ENCODE peak calls at places on chromosomes 3 and 15, in seven cellular contexts. A is HCT116, L is WTC11, Y is HEK293T, H is GM12878, V is H1, G is HepG2. W is an unnamed sample.

GRCh38 chr3:152097770-152098169 is 171.0 kb upstream of the MBNL1 start:
- DNase-seq in A (no peak), L (no peak), Y (no peak), H (no peak), V (no peak), G (no peak), W (no peak)

GRCh38 chr3:52649461-52650210 is 36.1 kb downstream of the PBRM1 start:
- DNase-seq in A (no peak), L (no peak), Y (no peak), H (no peak), V (no peak), G (no peak), W (no peak)

GRCh38 chr3:98855811-98856400 is 45.6 kb downstream of the DCBLD2 start:
- DNase-seq in A (no peak), L (no peak), Y (no peak), H (no peak), V (no peak), G (no peak), W (no peak)

GRCh38 chr3:45690331-45691035 is 1.3 kb downstream of the SACM1L start:
- DNase-seq in A (no peak), L (no peak), Y (no peak), H (no peak), V (no peak), G (no peak), W (no peak)

GRCh38 chr15:90862964-90863721 is 5.2 kb upstream of the FURIN start:
- DNase-seq in A (no peak), L (no peak), Y (no peak), H (no peak), V (no peak), G (no peak), W (no peak)

GRCh38 chr3:14352002-14352627 is 50.3 kb upstream of the SLC6A6 start:
- DNase-seq in A (peak), L (peak), Y (peak), H (peak), V (peak), G (peak), W (peak)

GRCh38 chr3:181808053-181808452 is 96.3 kb downstream of the SOX2 start:
- DNase-seq in A (no peak), L (no peak), Y (no peak), H (no peak), V (no peak), G (no peak), W (no peak)

GRCh38 chr3:72336821-72337479 is 511.3 kb downstream of the SHQ1 start:
- DNase-seq in A (no peak), L (peak), Y (no peak), H (no peak), V (peak), G (no peak), W (peak)

GRCh38 chr15:67180514-67181191 is 73.8 kb downstream of the AAGAB start:
- DNase-seq in A (no peak), L (peak), Y (no peak), H (no peak), V (no peak), G (no peak), W (no peak)

GRCh38 chr15:49415638-49416037 is 7.4 kb upstream of the FGF7 start:
- DNase-seq in A (no peak), L (no peak), Y (no peak), H (no peak), V (no peak), G (no peak), W (no peak)

GRCh38 chr3:102450976-102451375 is 16.2 kb downstream of the ZPLD1 start:
- DNase-seq in A (no peak), L (no peak), Y (no peak), H (no peak), V (no peak), G (no peak), W (no peak)

GRCh38 chr3:35663471-35663870 is 24.1 kb downstream of the ARPP21 start:
- DNase-seq in A (no peak), L (peak), Y (no peak), H (no peak), V (no peak), G (no peak), W (no peak)

GRCh38 chr3:35659808-35660207 is 20.5 kb downstream of the ARPP21 start:
- DNase-seq in A (no peak), L (peak), Y (no peak), H (no peak), V (no peak), G (peak), W (no peak)

GRCh38 chr3:35666893-35667292 is 27.6 kb downstream of the ARPP21 start:
- DNase-seq in A (no peak), L (no peak), Y (no peak), H (no peak), V (no peak), G (no peak), W (no peak)

GRCh38 chr3:35665390-35666055 is 26.2 kb downstream of the ARPP21 start:
- DNase-seq in A (no peak), L (no peak), Y (no peak), H (no peak), V (no peak), G (no peak), W (no peak)

DNA sequence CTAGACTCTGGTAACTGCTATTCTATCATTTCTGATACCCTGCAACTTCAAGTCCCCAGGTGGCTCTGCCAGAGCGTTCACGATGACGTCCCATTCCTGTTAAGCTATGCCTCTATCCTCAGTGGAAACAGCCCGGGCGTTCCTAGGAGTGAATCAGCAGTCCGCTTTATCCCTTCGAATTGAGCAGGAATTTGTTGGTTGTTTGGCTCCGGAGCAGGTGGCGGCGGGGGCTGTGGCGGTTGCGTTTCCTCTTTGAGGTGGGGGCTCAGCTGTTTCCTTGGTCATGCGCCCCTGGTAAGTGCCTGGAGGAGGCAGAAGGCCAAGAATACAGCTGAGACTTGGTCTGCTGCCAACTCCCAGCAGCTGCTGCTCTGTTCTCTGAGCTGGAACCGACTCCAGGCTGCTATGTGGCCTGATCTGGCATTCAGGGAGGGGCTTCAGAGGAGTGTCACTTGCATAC is 25.2 kb downstream of the ARPP21 start:
- DNase-seq in A (no peak), L (peak), Y (no peak), H (peak), V (peak), G (no peak), W (no peak)
- TF ChIP-seq SP1 in A (no peak), L (no peak), Y (no peak), H (no peak), V (no peak), G (no peak), W (no peak)

DNA sequence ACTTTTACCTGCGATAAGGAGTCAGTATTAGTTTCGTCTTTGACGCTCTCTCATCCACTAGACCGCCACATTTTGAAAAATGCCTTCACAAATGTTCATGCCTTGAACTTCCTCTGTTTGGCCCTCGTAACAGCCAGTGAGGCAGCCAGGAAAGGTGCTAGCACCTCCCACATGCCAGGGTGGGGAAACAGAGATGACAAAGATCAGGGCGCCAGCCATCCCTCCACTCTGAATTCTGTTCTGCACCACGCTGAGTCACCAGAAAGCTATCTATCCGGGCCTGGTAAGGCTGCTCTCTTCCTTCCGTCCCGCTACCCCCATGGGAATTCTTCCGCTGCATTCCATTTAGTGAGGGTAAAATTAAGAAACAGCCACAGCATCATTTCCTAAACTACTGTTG is 31.3 kb upstream of the BCL2L10 start:
- DNase-seq in A (no peak), L (no peak), Y (no peak), H (no peak), V (no peak), G (peak), W (peak)
- TF ChIP-seq SP1 in A (no peak), L (no peak), Y (no peak), H (no peak), V (no peak), G (no peak), W (no peak)

DNA sequence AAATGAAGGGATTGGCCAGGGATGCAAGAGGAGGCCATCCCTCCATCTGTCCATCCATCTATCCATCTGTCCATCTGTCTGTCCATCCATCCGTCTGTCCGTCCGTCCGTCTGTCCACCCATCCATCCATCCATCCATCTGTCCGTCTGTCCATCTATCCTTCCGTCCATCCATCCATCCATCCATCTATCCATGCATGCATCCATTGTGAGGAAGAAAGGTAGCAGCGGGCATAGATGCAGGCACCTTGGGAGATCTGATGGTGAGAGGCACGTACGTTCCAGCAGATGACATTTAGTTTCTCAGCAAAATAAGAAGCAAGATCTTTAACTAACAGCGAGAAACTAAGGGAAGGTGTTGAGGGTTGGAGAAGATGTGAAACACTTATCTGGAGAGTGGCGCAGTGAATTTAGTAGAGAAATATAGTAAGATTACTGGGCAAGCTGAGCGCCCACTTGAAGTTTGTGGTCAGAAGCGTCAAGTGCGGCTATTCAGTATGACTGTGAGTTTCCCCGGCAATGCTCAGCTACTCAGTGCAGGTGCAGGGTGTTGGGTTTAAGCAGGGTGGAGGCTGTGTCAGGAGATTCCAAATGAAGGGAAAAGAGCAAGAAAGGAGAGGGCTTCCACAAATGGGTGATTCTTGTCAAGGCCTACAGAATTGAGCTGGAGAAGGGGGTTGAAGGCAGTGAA is 22.4 kb upstream of the SRP14 start:
- DNase-seq in A (no peak), L (no peak), Y (no peak), H (peak), V (no peak), G (no peak), W (no peak)
- TF ChIP-seq SP1 in A (no peak), L (no peak), Y (no peak), H (no peak), V (no peak), G (no peak), W (no peak)

DNA sequence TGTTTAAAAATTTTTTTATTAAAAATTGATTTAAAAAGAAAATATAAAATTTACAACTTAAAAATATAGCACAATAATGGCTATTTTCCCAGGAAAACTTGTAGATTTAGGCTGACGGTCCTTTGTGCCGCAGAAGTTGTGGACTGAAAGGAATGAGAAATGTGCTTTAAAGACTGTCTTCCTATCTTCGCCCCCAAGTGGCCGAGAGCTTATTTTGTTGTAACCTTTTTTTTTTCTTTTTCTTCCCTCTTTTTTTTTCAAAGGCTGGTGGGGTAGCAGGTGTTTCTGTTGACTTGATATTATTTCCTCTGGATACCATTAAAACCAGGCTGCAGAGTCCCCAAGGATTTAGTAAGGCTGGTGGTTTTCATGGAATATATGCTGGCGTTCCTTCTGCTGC is 15.5 kb downstream of the SLC25A26 start:
- DNase-seq in A (peak), L (peak), Y (peak), H (no peak), V (no peak), G (peak), W (peak)
- TF ChIP-seq SP1 in A (no peak), L (no peak), Y (no peak), H (no peak), V (no peak), G (no peak), W (no peak)

GRCh38 chr15:77076325-77076915 is 5.5 kb upstream of the TSPAN3 start:
- DNase-seq in A (no peak), L (no peak), Y (no peak), H (no peak), V (no peak), G (no peak), W (no peak)

GRCh38 chr15:77074350-77074749 is 3.4 kb upstream of the TSPAN3 start:
- DNase-seq in A (no peak), L (no peak), Y (no peak), H (no peak), V (no peak), G (no peak), W (no peak)

GRCh38 chr15:77070500-77071337 is at the start of gene TSPAN3:
- DNase-seq in A (peak), L (peak), Y (peak), H (peak), V (peak), G (peak), W (peak)

GRCh38 chr15:77071338-77072223 is 672 bp upstream of the TSPAN3 start:
- DNase-seq in A (no peak), L (no peak), Y (no peak), H (no peak), V (no peak), G (no peak), W (no peak)

DNA sequence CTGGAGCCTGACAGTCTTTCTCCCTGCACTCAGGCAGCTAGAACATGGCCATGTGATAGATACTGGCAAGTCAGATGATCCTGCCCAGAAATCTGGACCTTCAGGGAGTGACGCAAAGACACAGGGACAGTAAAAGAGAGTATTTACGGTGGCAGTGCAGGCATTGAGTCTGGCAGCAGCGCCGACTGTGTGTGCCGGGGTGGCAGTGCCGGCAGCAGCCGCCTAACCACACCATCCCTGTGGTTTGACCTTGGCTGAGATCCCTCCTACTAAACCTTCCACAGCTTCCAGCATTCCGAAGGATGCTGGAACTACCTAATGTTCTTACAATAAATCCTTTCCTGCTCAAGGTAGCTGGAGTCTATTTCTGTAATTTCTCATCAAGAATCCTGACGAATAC is 4.6 kb upstream of the TSPAN3 start:
- DNase-seq in A (no peak), L (no peak), Y (no peak), H (no peak), V (no peak), G (peak), W (no peak)
- TF ChIP-seq SP1 in A (no peak), L (no peak), Y (no peak), H (no peak), V (no peak), G (no peak), W (no peak)

GRCh38 chr3:140597364-140597763 is 80.5 kb upstream of the TRIM42 start:
- DNase-seq in A (no peak), L (no peak), Y (no peak), H (no peak), V (no peak), G (no peak), W (no peak)

GRCh38 chr3:140593766-140594165 is 84.1 kb upstream of the TRIM42 start:
- DNase-seq in A (no peak), L (no peak), Y (no peak), H (no peak), V (no peak), G (no peak), W (no peak)

GRCh38 chr3:140597792-140598191 is 80.1 kb upstream of the TRIM42 start:
- DNase-seq in A (no peak), L (no peak), Y (no peak), H (no peak), V (no peak), G (no peak), W (no peak)

GRCh38 chr3:140599009-140599408 is 78.9 kb upstream of the TRIM42 start:
- DNase-seq in A (no peak), L (no peak), Y (no peak), H (no peak), V (no peak), G (no peak), W (no peak)

GRCh38 chr3:140595295-140595694 is 82.6 kb upstream of the TRIM42 start:
- DNase-seq in A (no peak), L (no peak), Y (no peak), H (no peak), V (no peak), G (no peak), W (peak)
- TF ChIP-seq SP1 in A (no peak), L (no peak), Y (no peak), H (no peak), V (no peak), G (no peak), W (no peak)

DNA sequence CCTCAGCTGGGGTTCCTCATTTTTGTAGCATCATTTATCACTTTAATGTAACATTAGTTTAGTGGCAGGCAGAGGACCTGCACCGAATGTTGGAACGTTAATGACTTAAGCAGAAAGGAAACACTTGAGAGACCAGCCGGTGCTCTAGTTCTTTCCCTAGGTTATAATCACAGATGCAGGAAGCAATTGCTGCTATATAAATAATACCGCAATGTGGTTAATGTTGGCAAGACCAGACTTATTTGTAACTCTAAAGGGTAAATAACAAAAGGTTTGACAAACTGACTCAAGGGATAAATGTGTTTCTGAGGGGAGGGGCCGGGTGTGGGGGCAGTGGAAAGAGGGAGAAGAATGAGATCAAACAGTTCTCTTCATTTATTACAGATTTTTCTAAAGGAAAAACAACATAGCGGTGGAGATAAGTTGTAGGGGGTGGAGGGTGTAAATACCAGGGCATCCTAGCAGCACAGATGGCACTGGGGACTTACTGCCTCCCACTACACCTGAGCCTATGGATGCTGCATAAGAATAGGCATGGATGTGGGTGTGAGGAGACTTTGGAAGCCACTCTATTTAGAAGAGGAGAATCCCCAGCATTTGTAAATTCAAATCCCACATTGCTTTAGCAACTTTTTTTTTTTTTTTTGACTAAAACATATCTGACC is 27.6 kb upstream of the IL1RAP start:
- DNase-seq in A (no peak), L (no peak), Y (no peak), H (no peak), V (no peak), G (no peak), W (no peak)
- TF ChIP-seq SP1 in A (no peak), L (no peak), Y (no peak), H (no peak), V (no peak), G (no peak), W (no peak)

GRCh38 chr15:45377630-45378148 is 655 bp downstream of the GATM start:
- DNase-seq in A (no peak), L (peak), Y (no peak), H (no peak), V (peak), G (no peak), W (no peak)

GRCh38 chr15:45376300-45376928 is 1.9 kb downstream of the GATM start:
- DNase-seq in A (no peak), L (no peak), Y (no peak), H (no peak), V (no peak), G (no peak), W (no peak)

GRCh38 chr15:45376967-45377629 is 1.2 kb downstream of the GATM start:
- DNase-seq in A (no peak), L (no peak), Y (no peak), H (no peak), V (no peak), G (no peak), W (no peak)

GRCh38 chr15:45378149-45378912 is at the start of gene GATM:
- DNase-seq in A (no peak), L (peak), Y (no peak), H (peak), V (peak), G (no peak), W (no peak)

DNA sequence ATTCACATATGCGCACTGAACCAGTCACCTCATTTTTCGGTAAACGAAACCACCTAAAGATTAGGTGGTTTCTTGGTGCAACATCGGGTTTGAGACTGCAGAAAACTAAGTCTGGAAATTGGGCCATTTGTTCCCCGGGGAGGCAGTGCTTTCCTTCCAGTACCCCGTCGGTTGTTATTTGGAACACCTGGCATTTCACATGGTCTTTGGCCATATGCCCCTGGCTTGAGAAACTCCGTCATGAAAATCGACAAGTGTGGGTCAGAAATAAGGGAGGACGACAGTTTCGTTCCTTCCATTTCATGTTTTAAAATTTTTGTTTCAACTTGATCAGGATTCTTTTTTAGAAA is 544 bp upstream of the GATM start:
- DNase-seq in A (no peak), L (no peak), Y (no peak), H (no peak), V (no peak), G (no peak), W (no peak)
- TF ChIP-seq SP1 in A (no peak), L (no peak), Y (no peak), H (no peak), V (no peak), G (no peak), W (no peak)

GRCh38 chr3:186180891-186181471 is 72.1 kb upstream of the ETV5 start:
- DNase-seq in A (no peak), L (no peak), Y (no peak), H (no peak), V (no peak), G (no peak), W (no peak)
- TF ChIP-seq SP1 in A (no peak), L (no peak), Y (no peak), H (no peak), V (no peak), G (no peak), W (no peak)

DNA sequence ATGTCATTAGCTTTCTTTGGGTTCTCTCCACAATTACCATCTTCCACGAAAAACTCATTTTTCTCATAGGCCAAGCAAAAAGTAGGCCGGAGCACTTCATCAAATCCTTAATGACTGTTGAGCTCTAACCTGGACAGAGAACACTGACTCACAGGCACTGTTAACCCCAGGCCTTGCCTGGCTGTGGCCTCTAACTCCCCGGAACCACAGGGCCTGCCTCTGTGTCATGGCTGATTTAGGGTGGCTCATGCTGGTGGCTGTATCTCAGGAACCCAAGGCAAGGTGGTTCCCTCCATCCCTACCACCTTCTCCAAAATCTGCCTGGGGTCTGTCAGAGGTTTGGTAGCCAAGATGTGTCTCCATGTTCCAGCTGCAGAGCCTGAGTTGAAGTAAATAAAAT is 3.6 kb downstream of the CRTAP start:
- DNase-seq in A (no peak), L (no peak), Y (no peak), H (no peak), V (no peak), G (no peak), W (no peak)
- TF ChIP-seq SP1 in A (no peak), L (no peak), Y (no peak), H (no peak), V (no peak), G (no peak), W (no peak)

W was measured in K562.